ENCODE peak calls at places on chromosomes 1 and 21, in ten cellular contexts. One of them, this sample, is unnamed.

GRCh38 chr1:84940481-84940880 is 47.5 kb upstream of the LPAR3 start:
- DNase-seq in fibroblast of mammary gland: no peak
- DNase-seq in CD8-positive, alpha-beta T cell: no peak
- DNase-seq in upper lobe of left lung: no peak
- DNase-seq in RWPE1: no peak
- DNase-seq in endothelial cell: no peak
- DNase-seq in mesothelial cell of epicardium: no peak
- DNase-seq in K562: no peak
- DNase-seq in GM13976: no peak
- DNase-seq in hepatocyte: no peak
- DNase-seq in this sample: no peak

GRCh38 chr1:180343931-180344406 is 113.9 kb downstream of the LHX4 start:
- DNase-seq in fibroblast of mammary gland: peak; percentile 20
- DNase-seq in CD8-positive, alpha-beta T cell: no peak
- DNase-seq in upper lobe of left lung: no peak
- DNase-seq in RWPE1: no peak
- DNase-seq in endothelial cell: no peak
- DNase-seq in mesothelial cell of epicardium: no peak
- DNase-seq in K562: peak; percentile 12
- DNase-seq in GM13976: no peak
- DNase-seq in hepatocyte: peak; percentile 9
- DNase-seq in this sample: no peak

GRCh38 chr1:42756956-42757891 is 9.6 kb downstream of the P3H1 start:
- DNase-seq in fibroblast of mammary gland: peak; percentile 71
- DNase-seq in CD8-positive, alpha-beta T cell: no peak
- DNase-seq in upper lobe of left lung: no peak
- DNase-seq in RWPE1: peak; percentile 63
- DNase-seq in endothelial cell: no peak
- DNase-seq in mesothelial cell of epicardium: no peak
- DNase-seq in K562: peak; percentile 82
- DNase-seq in GM13976: peak; percentile 73
- DNase-seq in hepatocyte: peak; percentile 76
- DNase-seq in this sample: no peak

GRCh38 chr21:27476696-27477095 is 509.8 kb upstream of the ADAMTS5 start:
- DNase-seq in fibroblast of mammary gland: peak; percentile 68
- DNase-seq in CD8-positive, alpha-beta T cell: no peak
- DNase-seq in upper lobe of left lung: no peak
- DNase-seq in RWPE1: no peak
- DNase-seq in endothelial cell: no peak
- DNase-seq in mesothelial cell of epicardium: no peak
- DNase-seq in K562: no peak
- DNase-seq in GM13976: no peak
- DNase-seq in hepatocyte: peak; percentile 30
- DNase-seq in this sample: no peak

GRCh38 chr1:19799233-19799876 is 361 bp downstream of the TMCO4 start:
- DNase-seq in fibroblast of mammary gland: peak; percentile 31
- DNase-seq in CD8-positive, alpha-beta T cell: peak; percentile 46
- DNase-seq in upper lobe of left lung: no peak
- DNase-seq in RWPE1: peak; percentile 48
- DNase-seq in endothelial cell: peak; percentile 20
- DNase-seq in mesothelial cell of epicardium: peak; percentile 51
- DNase-seq in K562: peak; percentile 38
- DNase-seq in GM13976: no peak
- DNase-seq in hepatocyte: peak; percentile 89
- DNase-seq in this sample: peak; percentile 17

GRCh38 chr1:232538224-232538942 is 91.5 kb downstream of the SIPA1L2 start:
- DNase-seq in fibroblast of mammary gland: peak; percentile 77
- DNase-seq in CD8-positive, alpha-beta T cell: no peak
- DNase-seq in upper lobe of left lung: no peak
- DNase-seq in RWPE1: peak; percentile 41
- DNase-seq in endothelial cell: no peak
- DNase-seq in mesothelial cell of epicardium: no peak
- DNase-seq in K562: no peak
- DNase-seq in GM13976: no peak
- DNase-seq in hepatocyte: peak; percentile 25
- DNase-seq in this sample: no peak

GRCh38 chr1:35769759-35770446 is at the start of gene CLSPN:
- DNase-seq in fibroblast of mammary gland: peak; percentile 94
- DNase-seq in CD8-positive, alpha-beta T cell: peak; percentile 89
- DNase-seq in upper lobe of left lung: peak; percentile 96
- DNase-seq in RWPE1: peak; percentile 100
- DNase-seq in endothelial cell: peak; percentile 97
- DNase-seq in mesothelial cell of epicardium: peak; percentile 97
- DNase-seq in K562: peak; percentile 99
- DNase-seq in GM13976: peak; percentile 99
- DNase-seq in hepatocyte: peak; percentile 97
- DNase-seq in this sample: peak; percentile 97

GRCh38 chr1:14479865-14480264 is 118.6 kb upstream of the KAZN start:
- DNase-seq in fibroblast of mammary gland: no peak
- DNase-seq in CD8-positive, alpha-beta T cell: no peak
- DNase-seq in upper lobe of left lung: no peak
- DNase-seq in RWPE1: no peak
- DNase-seq in endothelial cell: no peak
- DNase-seq in mesothelial cell of epicardium: no peak
- DNase-seq in K562: peak; percentile 32
- DNase-seq in GM13976: no peak
- DNase-seq in hepatocyte: peak; percentile 36
- DNase-seq in this sample: no peak

GRCh38 chr1:115723756-115724155 is 44.8 kb downstream of the CASQ2 start:
- DNase-seq in fibroblast of mammary gland: no peak
- DNase-seq in CD8-positive, alpha-beta T cell: no peak
- DNase-seq in upper lobe of left lung: no peak
- DNase-seq in RWPE1: no peak
- DNase-seq in endothelial cell: no peak
- DNase-seq in mesothelial cell of epicardium: no peak
- DNase-seq in K562: no peak
- DNase-seq in GM13976: no peak
- DNase-seq in hepatocyte: no peak
- DNase-seq in this sample: no peak

GRCh38 chr1:117146570-117147340 is 25.2 kb upstream of the TRIM45 start:
- DNase-seq in fibroblast of mammary gland: peak; percentile 92
- DNase-seq in CD8-positive, alpha-beta T cell: no peak
- DNase-seq in upper lobe of left lung: no peak
- DNase-seq in RWPE1: peak; percentile 65
- DNase-seq in endothelial cell: no peak
- DNase-seq in mesothelial cell of epicardium: no peak
- DNase-seq in K562: no peak
- DNase-seq in GM13976: no peak
- DNase-seq in hepatocyte: peak; percentile 54
- DNase-seq in this sample: no peak

GRCh38 chr1:231465051-231465450 is 43.0 kb upstream of the EGLN1 start:
- DNase-seq in fibroblast of mammary gland: no peak
- DNase-seq in CD8-positive, alpha-beta T cell: no peak
- DNase-seq in upper lobe of left lung: no peak
- DNase-seq in RWPE1: no peak
- DNase-seq in endothelial cell: no peak
- DNase-seq in mesothelial cell of epicardium: no peak
- DNase-seq in K562: no peak
- DNase-seq in GM13976: no peak
- DNase-seq in hepatocyte: no peak
- DNase-seq in this sample: no peak

GRCh38 chr1:47995306-47996050 is 1.7 kb downstream of the TRABD2B start:
- DNase-seq in fibroblast of mammary gland: no peak
- DNase-seq in CD8-positive, alpha-beta T cell: no peak
- DNase-seq in upper lobe of left lung: no peak
- DNase-seq in RWPE1: peak; percentile 40
- DNase-seq in endothelial cell: no peak
- DNase-seq in mesothelial cell of epicardium: no peak
- DNase-seq in K562: no peak
- DNase-seq in GM13976: no peak
- DNase-seq in hepatocyte: no peak
- DNase-seq in this sample: no peak

GRCh38 chr1:233121947-233122559 is 171.6 kb downstream of the NTPCR start:
- DNase-seq in fibroblast of mammary gland: no peak
- DNase-seq in CD8-positive, alpha-beta T cell: no peak
- DNase-seq in upper lobe of left lung: no peak
- DNase-seq in RWPE1: no peak
- DNase-seq in endothelial cell: no peak
- DNase-seq in mesothelial cell of epicardium: no peak
- DNase-seq in K562: no peak
- DNase-seq in GM13976: no peak
- DNase-seq in hepatocyte: no peak
- DNase-seq in this sample: no peak

GRCh38 chr1:245843101-245843500 is 664.0 kb downstream of the SMYD3 start:
- DNase-seq in fibroblast of mammary gland: no peak
- DNase-seq in CD8-positive, alpha-beta T cell: no peak
- DNase-seq in upper lobe of left lung: no peak
- DNase-seq in RWPE1: no peak
- DNase-seq in endothelial cell: no peak
- DNase-seq in mesothelial cell of epicardium: no peak
- DNase-seq in K562: no peak
- DNase-seq in GM13976: no peak
- DNase-seq in hepatocyte: no peak
- DNase-seq in this sample: no peak

GRCh38 chr1:112981461-112982233 is 25.7 kb upstream of the SLC16A1 start:
- DNase-seq in fibroblast of mammary gland: no peak
- DNase-seq in CD8-positive, alpha-beta T cell: no peak
- DNase-seq in upper lobe of left lung: no peak
- DNase-seq in RWPE1: no peak
- DNase-seq in endothelial cell: no peak
- DNase-seq in mesothelial cell of epicardium: no peak
- DNase-seq in K562: no peak
- DNase-seq in GM13976: no peak
- DNase-seq in hepatocyte: no peak
- DNase-seq in this sample: no peak

GRCh38 chr1:12387641-12388040 is 157.8 kb downstream of the VPS13D start:
- DNase-seq in fibroblast of mammary gland: peak; percentile 27
- DNase-seq in CD8-positive, alpha-beta T cell: no peak
- DNase-seq in upper lobe of left lung: no peak
- DNase-seq in RWPE1: no peak
- DNase-seq in endothelial cell: no peak
- DNase-seq in mesothelial cell of epicardium: no peak
- DNase-seq in K562: no peak
- DNase-seq in GM13976: no peak
- DNase-seq in hepatocyte: no peak
- DNase-seq in this sample: no peak

GRCh38 chr1:39129514-39129913 is 75.0 kb upstream of the MACF1 start:
- DNase-seq in fibroblast of mammary gland: peak; percentile 52
- DNase-seq in CD8-positive, alpha-beta T cell: no peak
- DNase-seq in upper lobe of left lung: no peak
- DNase-seq in RWPE1: no peak
- DNase-seq in endothelial cell: no peak
- DNase-seq in mesothelial cell of epicardium: no peak
- DNase-seq in K562: peak; percentile 36
- DNase-seq in GM13976: peak; percentile 35
- DNase-seq in hepatocyte: no peak
- DNase-seq in this sample: no peak
- TF ChIP-seq CTCF in fibroblast of mammary gland: peak; percentile 39
- TF ChIP-seq CTCF in CD8-positive, alpha-beta T cell: no peak
- TF ChIP-seq CTCF in upper lobe of left lung: no peak
- TF ChIP-seq CTCF in RWPE1: no peak
- TF ChIP-seq CTCF in endothelial cell: no peak
- TF ChIP-seq CTCF in mesothelial cell of epicardium: no peak
- TF ChIP-seq CTCF in K562: peak; percentile 41
- TF ChIP-seq CTCF in GM13976: peak; percentile 27
- TF ChIP-seq CTCF in hepatocyte: peak; percentile 20
- TF ChIP-seq CTCF in this sample: no peak

GRCh38 chr1:170410391-170411146 is 121.4 kb upstream of the GORAB start:
- DNase-seq in fibroblast of mammary gland: peak; percentile 95
- DNase-seq in CD8-positive, alpha-beta T cell: no peak
- DNase-seq in upper lobe of left lung: no peak
- DNase-seq in RWPE1: no peak
- DNase-seq in endothelial cell: no peak
- DNase-seq in mesothelial cell of epicardium: no peak
- DNase-seq in K562: no peak
- DNase-seq in GM13976: no peak
- DNase-seq in hepatocyte: no peak
- DNase-seq in this sample: no peak
- TF ChIP-seq CTCF in fibroblast of mammary gland: no peak
- TF ChIP-seq CTCF in CD8-positive, alpha-beta T cell: no peak
- TF ChIP-seq CTCF in upper lobe of left lung: no peak
- TF ChIP-seq CTCF in RWPE1: no peak
- TF ChIP-seq CTCF in endothelial cell: no peak
- TF ChIP-seq CTCF in mesothelial cell of epicardium: no peak
- TF ChIP-seq CTCF in K562: no peak
- TF ChIP-seq CTCF in GM13976: no peak
- TF ChIP-seq CTCF in hepatocyte: no peak
- TF ChIP-seq CTCF in this sample: no peak

DNA sequence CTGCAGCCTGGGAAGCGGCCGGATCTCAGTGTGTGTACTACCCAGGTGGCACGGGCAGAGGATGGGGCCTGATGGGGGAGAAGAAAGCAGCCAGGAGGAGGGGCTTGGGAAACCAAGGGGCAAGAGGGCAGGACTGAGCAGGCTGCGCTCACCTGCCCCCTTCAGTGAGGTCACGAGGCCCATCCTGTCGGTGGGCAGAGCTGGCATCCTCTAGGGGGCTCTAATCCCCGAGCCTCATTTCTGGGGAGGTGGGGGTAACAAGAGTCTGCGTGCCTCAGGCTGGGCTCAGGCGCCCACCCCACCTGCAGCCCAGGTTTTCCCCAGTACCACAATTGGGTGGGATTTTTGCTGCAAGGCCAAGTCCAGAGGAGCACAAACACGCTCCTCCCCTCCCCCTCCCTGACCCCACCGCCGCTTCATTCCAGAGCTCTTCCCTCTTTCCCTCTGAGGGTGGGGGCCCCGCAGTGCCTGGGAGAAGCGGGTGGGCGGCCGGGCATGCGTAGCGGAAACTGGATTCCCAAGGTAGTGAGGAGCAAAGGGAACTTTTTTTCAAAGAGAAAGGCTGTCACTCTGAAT is 1.8 kb upstream of the WNT3A start:
- DNase-seq in fibroblast of mammary gland: no peak
- DNase-seq in CD8-positive, alpha-beta T cell: no peak
- DNase-seq in upper lobe of left lung: no peak
- DNase-seq in RWPE1: no peak
- DNase-seq in endothelial cell: no peak
- DNase-seq in mesothelial cell of epicardium: no peak
- DNase-seq in K562: no peak
- DNase-seq in GM13976: peak; percentile 21
- DNase-seq in hepatocyte: no peak
- DNase-seq in this sample: no peak
- TF ChIP-seq CTCF in fibroblast of mammary gland: no peak
- TF ChIP-seq CTCF in CD8-positive, alpha-beta T cell: no peak
- TF ChIP-seq CTCF in upper lobe of left lung: no peak
- TF ChIP-seq CTCF in RWPE1: no peak
- TF ChIP-seq CTCF in endothelial cell: no peak
- TF ChIP-seq CTCF in mesothelial cell of epicardium: no peak
- TF ChIP-seq CTCF in K562: no peak
- TF ChIP-seq CTCF in GM13976: no peak
- TF ChIP-seq CTCF in hepatocyte: no peak
- TF ChIP-seq CTCF in this sample: no peak

DNA sequence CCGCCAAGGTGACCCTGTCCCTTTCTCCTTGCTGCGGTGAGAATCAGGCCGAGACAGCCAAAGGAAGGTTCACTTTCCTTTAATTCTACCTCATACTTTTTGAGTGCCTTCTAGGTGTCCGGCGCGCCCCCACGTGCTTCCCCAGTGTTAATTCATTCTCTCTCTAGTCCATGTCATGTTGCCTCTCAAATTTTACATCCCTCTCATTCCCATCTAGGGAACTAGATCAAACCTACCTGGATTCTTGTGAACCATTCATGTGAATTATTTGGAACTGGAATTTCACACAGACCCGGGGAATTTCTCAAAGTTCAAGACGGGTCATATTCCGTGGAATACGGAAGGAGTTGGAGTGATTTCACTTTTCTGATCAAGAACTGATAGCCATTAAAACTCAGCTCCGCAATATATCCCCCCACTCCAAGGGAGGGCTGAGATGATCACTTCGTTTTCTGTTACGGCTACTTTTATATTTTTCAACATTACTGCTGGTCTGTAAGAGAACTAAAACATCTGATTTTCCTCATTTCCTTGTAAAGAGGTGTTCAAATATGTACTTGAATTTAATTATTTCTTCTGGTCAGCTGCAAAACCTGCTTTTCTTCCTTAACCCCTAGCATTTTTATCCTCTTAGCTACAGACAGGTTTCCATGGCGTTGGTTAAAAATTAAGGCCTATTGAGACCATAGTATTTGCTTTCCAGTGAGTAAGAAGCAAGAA is 1.0 kb upstream of the ENO1 start:
- DNase-seq in fibroblast of mammary gland: no peak
- DNase-seq in CD8-positive, alpha-beta T cell: no peak
- DNase-seq in upper lobe of left lung: no peak
- DNase-seq in RWPE1: no peak
- DNase-seq in endothelial cell: no peak
- DNase-seq in mesothelial cell of epicardium: no peak
- DNase-seq in K562: no peak
- DNase-seq in GM13976: no peak
- DNase-seq in hepatocyte: no peak
- DNase-seq in this sample: no peak
- TF ChIP-seq CTCF in fibroblast of mammary gland: no peak
- TF ChIP-seq CTCF in CD8-positive, alpha-beta T cell: peak; percentile 38
- TF ChIP-seq CTCF in upper lobe of left lung: no peak
- TF ChIP-seq CTCF in RWPE1: no peak
- TF ChIP-seq CTCF in endothelial cell: no peak
- TF ChIP-seq CTCF in mesothelial cell of epicardium: no peak
- TF ChIP-seq CTCF in K562: peak; percentile 44
- TF ChIP-seq CTCF in GM13976: no peak
- TF ChIP-seq CTCF in hepatocyte: peak; percentile 30
- TF ChIP-seq CTCF in this sample: no peak